ENCODE peak calls at places on chromosomes 16 and 17, in nine cellular contexts. J, P, N, R, A, M, D, V and H are unnamed samples. For H3K4me1, the result is how much of the 10 kb centered on the place peaks cover.

GRCh38 chr17:28467456-28468025 is 5.9 kb upstream of the SLC13A2 start:
- DNase-seq in R (peak), A (no peak), N (no peak), P (no peak), V (no peak), J (no peak), D (no peak), M (no peak), H (no peak)

GRCh38 chr16:57893559-57894389 is 77.2 kb downstream of the CNGB1 start:
- DNase-seq in A (no peak), M (peak), J (no peak), V (no peak), R (peak), N (peak), P (no peak), D (no peak), H (no peak)

GRCh38 chr16:77951788-77952187 is 70.6 kb upstream of the CLEC3A start:
- DNase-seq in M (no peak), J (no peak), P (no peak), R (no peak), A (no peak), V (peak), D (peak), N (no peak), H (no peak)

GRCh38 chr17:48644910-48645557 is 18.9 kb upstream of the HOXB9 start:
- DNase-seq in P (no peak), R (no peak), N (no peak), M (no peak), V (no peak), J (no peak), A (no peak), D (no peak), H (no peak)

GRCh38 chr16:12188674-12189249 is 212.2 kb downstream of the SNX29 start:
- DNase-seq in V (no peak), P (no peak), D (peak), J (no peak), A (no peak), R (no peak), N (no peak), M (no peak), H (no peak)

GRCh38 chr17:74830861-74831260 is 28.8 kb downstream of the GRIN2C start:
- DNase-seq in P (no peak), J (no peak), A (no peak), N (no peak), M (no peak), R (no peak), D (no peak), V (no peak), H (no peak)

GRCh38 chr16:89446975-89447293 is 43.4 kb downstream of the ANKRD11 start:
- DNase-seq in N (no peak), P (no peak), R (no peak), D (no peak), V (no peak), M (no peak), J (no peak), A (no peak), H (no peak)

GRCh38 chr17:32931686-32932085 is 3.7 kb downstream of the TMEM98 start:
- DNase-seq in J (no peak), P (no peak), A (no peak), M (no peak), V (no peak), R (no peak), N (no peak), D (no peak), H (no peak)

GRCh38 chr17:79626156-79626890 is 15.5 kb upstream of the RBFOX3 start:
- DNase-seq in M (no peak), P (no peak), D (no peak), R (no peak), V (no peak), J (peak), N (peak), A (no peak), H (no peak)

GRCh38 chr16:47927330-47927729 is 228.5 kb downstream of the ABCC12 start:
- DNase-seq in M (no peak), A (no peak), D (no peak), V (no peak), R (no peak), N (no peak), P (no peak), J (no peak), H (no peak)

GRCh38 chr16:70255584-70255983 is 3.8 kb upstream of the EXOSC6 start:
- DNase-seq in P (no peak), D (no peak), A (no peak), V (no peak), R (no peak), N (no peak), J (no peak), M (no peak), H (no peak)

GRCh38 chr17:4340914-4341615 is 25.4 kb downstream of the UBE2G1 start:
- DNase-seq in J (no peak), D (no peak), M (no peak), P (no peak), R (no peak), N (no peak), V (no peak), A (no peak), H (no peak)

GRCh38 chr16:19717319-19717718 is 708 bp downstream of the KNOP1 start:
- DNase-seq in V (peak), P (no peak), M (no peak), D (no peak), N (no peak), R (no peak), A (no peak), J (no peak), H (no peak)

GRCh38 chr17:80765241-80766022 is 220.8 kb downstream of the RPTOR start:
- DNase-seq in V (no peak), M (no peak), J (no peak), D (no peak), N (no peak), A (no peak), R (no peak), P (no peak), H (no peak)

GRCh38 chr17:68290268-68290954 is 516 bp downstream of the SLC16A6 start:
- DNase-seq in N (peak), D (no peak), M (peak), A (peak), P (peak), V (peak), R (no peak), J (peak), H (peak)

GRCh38 chr16:15043344-15043743 is 12.5 kb downstream of the NTAN1 start:
- DNase-seq in P (no peak), N (peak), V (no peak), A (no peak), D (no peak), M (no peak), J (no peak), R (no peak), H (no peak)

GRCh38 chr17:7984904-7985303 is 17.5 kb upstream of the GUCY2D start:
- DNase-seq in J (no peak), M (no peak), R (no peak), P (no peak), N (no peak), D (no peak), A (no peak), V (no peak), H (no peak)

GRCh38 chr16:11092788-11093577 is 148.6 kb downstream of the CLEC16A start:
- DNase-seq in V (no peak), M (no peak), J (no peak), N (peak), A (no peak), P (no peak), D (no peak), R (no peak), H (no peak)

DNA sequence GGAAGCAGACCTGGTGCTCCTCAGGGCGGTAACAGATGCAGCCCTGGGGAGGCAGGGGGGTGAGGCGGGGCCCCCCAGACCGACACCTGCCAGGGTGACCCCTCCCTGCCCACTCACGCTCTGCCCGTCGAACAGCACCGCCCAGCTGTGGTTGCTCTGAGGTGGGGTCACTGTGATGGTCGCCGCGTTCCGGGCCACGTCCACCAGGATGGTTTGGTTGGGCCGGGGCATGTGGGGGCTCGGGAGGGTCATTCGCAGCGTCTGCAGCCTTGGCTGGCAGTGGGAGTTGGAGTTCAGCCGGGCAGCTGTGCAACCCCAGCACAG is 692 bp downstream of the BRICD5 start:
- DNase-seq in M (no peak), P (no peak), R (no peak), A (no peak), N (no peak), V (no peak), J (no peak), D (no peak), H (no peak)
- H3K4me1 ChIP-seq in M (under half), P (half or more), R (under half), A (under half), N (under half), V (under half), J (half or more), D (under half), H (under half)

DNA sequence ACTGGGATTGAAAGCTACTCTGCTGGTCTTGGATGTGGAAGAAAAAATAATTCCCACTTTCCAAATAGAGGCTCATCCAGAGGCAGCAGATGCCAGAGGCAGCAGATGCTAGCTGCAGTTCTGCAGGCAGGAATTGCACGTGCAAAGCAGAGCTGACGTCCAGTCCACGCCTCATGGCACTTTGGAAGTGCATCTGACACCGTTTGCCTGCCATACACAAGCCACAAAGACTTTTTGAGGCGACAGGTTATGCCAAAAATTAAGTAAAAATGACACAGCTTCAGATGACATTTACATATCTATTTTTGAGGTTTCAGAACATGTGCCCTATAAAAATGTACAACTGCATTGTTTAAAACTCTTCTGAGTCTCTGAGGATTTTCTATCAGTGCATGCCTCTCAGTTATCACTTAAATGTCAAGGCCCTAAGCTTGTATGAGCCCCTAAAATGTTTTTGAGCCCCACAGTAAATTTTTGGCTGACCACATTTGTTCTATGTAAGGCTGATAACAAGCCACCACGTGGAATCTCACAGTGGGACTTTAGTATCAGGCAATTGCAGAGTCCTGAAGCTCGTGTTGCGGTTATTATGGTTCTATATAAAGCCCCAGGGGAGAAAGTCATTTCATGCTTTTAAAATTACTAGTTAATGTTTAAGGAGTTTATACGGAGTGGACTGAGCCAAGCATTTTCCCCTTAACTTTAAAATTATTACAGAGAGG is 239.2 kb downstream of the PRKCA start:
- DNase-seq in D (peak), V (no peak), A (no peak), R (no peak), J (no peak), P (peak), N (no peak), M (no peak), H (no peak)
- H3K4me1 ChIP-seq in D (under half), V (under half), A (under half), R (under half), J (under half), P (under half), N (under half), M (under half), H (under half)

GRCh38 chr16:560701-561412 is 663 bp downstream of the PRR35 start:
- DNase-seq in N (no peak), J (no peak), V (no peak), M (no peak), P (no peak), D (no peak), A (no peak), R (no peak), H (no peak)

GRCh38 chr16:563072-563644 is 3.0 kb downstream of the PRR35 start:
- DNase-seq in D (no peak), V (no peak), A (no peak), J (no peak), M (no peak), R (no peak), N (no peak), P (no peak), H (no peak)

GRCh38 chr16:561957-562938 is 2.1 kb downstream of the PRR35 start:
- DNase-seq in A (no peak), P (no peak), N (no peak), R (no peak), J (no peak), M (no peak), D (no peak), V (no peak), H (no peak)

GRCh38 chr16:560221-560700 is at the start of gene PRR35:
- DNase-seq in M (no peak), N (no peak), D (no peak), A (no peak), R (no peak), P (no peak), V (no peak), J (no peak), H (no peak)

GRCh38 chr16:561413-561794 is 1.2 kb downstream of the PRR35 start:
- DNase-seq in M (no peak), P (no peak), R (no peak), A (no peak), J (no peak), D (no peak), V (no peak), N (no peak), H (no peak)
- H3K4me1 ChIP-seq in M (under half), P (under half), R (under half), A (under half), J (under half), D (under half), V (under half), N (under half), H (under half)

DNA sequence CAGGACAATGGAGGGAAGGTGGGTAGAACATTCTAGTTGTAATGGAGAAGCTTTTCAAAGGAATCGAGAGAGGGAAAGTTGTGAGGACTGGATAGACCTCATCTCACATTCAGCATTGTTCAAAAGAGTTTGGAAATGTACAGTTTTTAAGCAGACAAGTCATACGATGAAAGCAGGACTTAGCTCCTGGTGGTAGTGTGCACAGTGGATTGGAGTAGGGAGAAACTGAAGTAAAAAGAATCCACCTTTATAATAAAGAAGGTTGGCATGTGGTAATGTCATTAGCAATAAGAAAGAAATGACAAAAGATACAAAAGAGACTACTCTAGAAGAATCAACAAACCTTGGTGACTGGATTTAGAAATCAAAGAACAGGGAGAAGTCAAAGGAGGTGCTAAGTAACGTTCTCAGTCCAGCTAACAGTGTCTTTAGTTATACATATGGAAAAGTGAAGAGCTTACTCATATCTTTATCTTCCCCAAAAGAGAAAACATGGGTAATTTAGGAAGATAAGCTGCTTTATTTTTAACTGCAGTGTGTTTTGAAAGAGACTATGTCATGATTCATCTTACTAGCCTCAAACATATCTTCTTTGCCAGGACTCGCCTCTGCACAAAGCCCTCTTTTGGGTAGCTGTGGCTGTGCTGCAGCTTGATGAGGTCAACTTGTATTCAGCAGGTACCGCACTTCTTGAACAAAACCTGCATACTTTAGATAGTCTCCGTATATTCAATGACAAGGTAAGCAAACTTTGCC is 18.7 kb upstream of the EVI2A start:
- DNase-seq in D (no peak), R (peak), P (no peak), N (no peak), M (no peak), A (no peak), V (no peak), J (no peak), H (peak)
- H3K4me1 ChIP-seq in D (under half), R (under half), P (under half), N (under half), M (under half), A (under half), V (under half), J (under half), H (under half)

GRCh38 chr16:84687715-84688114 is 12.1 kb upstream of the USP10 start:
- DNase-seq in J (no peak), M (no peak), N (no peak), D (peak), A (no peak), P (no peak), V (no peak), R (peak), H (no peak)

GRCh38 chr16:84692451-84692850 is 7.3 kb upstream of the USP10 start:
- DNase-seq in J (no peak), A (no peak), N (no peak), V (no peak), D (no peak), M (no peak), R (no peak), P (no peak), H (no peak)

GRCh38 chr16:84686702-84687298 is 13.0 kb upstream of the USP10 start:
- DNase-seq in M (no peak), N (no peak), J (no peak), D (no peak), R (no peak), A (no peak), P (no peak), V (no peak), H (no peak)

GRCh38 chr16:84689126-84689525 is 10.7 kb upstream of the USP10 start:
- DNase-seq in J (no peak), A (no peak), D (peak), P (no peak), V (no peak), R (peak), M (no peak), N (no peak), H (no peak)

DNA sequence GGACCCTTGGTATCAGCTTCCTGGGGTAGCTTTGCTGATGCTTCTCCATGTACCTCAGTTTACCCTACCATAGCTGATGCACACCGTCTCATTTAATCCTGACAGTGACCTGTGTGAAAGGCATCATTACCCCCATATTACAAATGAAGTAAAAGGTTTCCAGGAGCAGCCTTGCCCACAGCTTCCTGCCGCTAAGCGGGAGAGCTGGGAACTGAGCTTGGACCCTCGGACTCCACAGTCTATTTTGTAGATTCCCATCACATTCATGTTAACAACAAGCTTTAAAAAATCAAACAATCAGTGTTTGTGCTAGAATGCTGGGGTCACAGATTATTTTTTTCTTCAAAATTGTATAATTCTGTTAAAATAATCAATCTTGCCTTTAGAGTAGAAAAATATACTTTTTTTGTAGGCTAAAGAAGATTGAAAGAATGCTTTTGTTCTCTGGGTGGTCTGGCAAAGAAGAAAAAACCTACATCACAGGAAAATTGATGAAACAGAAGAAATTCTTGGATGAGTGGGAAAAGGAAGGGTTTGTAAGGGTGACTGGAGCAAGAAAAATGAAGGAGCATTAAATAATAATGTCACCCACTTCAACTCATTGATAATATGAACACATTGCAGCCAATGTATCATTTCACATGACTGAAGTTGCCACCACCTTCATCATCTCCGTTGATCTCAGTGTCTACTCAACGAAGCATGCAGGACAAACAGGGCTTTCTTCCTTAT is 9.5 kb upstream of the USP10 start:
- DNase-seq in V (no peak), M (no peak), D (no peak), J (no peak), R (no peak), N (no peak), P (no peak), A (no peak), H (no peak)
- H3K4me1 ChIP-seq in V (under half), M (under half), D (under half), J (under half), R (under half), N (under half), P (under half), A (under half), H (under half)

GRCh38 chr16:24999088-24999670 is 16.0 kb downstream of the ARHGAP17 start:
- DNase-seq in N (no peak), D (no peak), R (no peak), M (no peak), P (no peak), J (no peak), A (no peak), V (no peak), H (no peak)

GRCh38 chr16:24999856-25000447 is 15.2 kb downstream of the ARHGAP17 start:
- DNase-seq in R (no peak), A (no peak), N (no peak), J (no peak), P (peak), D (no peak), V (no peak), M (no peak), H (no peak)

GRCh38 chr16:24997665-24998064 is 17.5 kb downstream of the ARHGAP17 start:
- DNase-seq in J (no peak), M (no peak), V (no peak), N (no peak), D (no peak), A (no peak), P (no peak), R (no peak), H (no peak)

GRCh38 chr16:24996731-24997130 is 18.4 kb downstream of the ARHGAP17 start:
- DNase-seq in P (no peak), V (no peak), J (no peak), D (no peak), M (no peak), N (no peak), A (no peak), R (no peak), H (no peak)

DNA sequence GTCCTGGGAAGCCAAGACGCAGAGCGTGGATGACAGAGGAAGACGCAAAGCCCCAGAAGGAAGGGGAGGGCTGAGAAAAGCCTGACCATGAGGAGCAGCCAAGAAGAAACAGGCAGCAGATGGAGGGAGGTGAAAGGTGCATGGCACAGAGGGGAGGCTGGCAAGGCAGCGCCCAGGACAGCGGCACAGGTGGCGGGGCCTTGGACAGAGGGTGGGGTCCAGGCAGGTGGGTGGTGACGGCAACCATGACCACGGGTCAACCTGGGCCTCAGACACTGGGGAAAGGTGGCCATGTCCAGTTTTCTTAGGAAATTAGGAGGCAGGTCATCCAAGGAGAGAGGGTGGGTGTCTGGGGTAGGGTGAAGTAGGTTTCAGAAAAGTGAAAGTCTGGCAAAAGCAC is 17.0 kb downstream of the ARHGAP17 start:
- DNase-seq in V (no peak), J (no peak), P (no peak), N (no peak), R (no peak), A (no peak), D (no peak), M (no peak), H (no peak)
- H3K4me1 ChIP-seq in V (under half), J (half or more), P (under half), N (under half), R (under half), A (under half), D (under half), M (under half), H (under half)